ENCODE peak calls at places on chromosomes 4 and X, in nine cellular contexts. X, K, F, R, L, B, P, V and E are unnamed samples.

GRCh38 chr4:137739391-137739790 is 207.1 kb upstream of the PCDH18 start:
- DNase-seq in X (peak), K (no peak), F (no peak), R (no peak), L (no peak), B (no peak), P (no peak), V (no peak), E (no peak)

GRCh38 chrX:44447214-44447613 is 95.4 kb downstream of the FUNDC1 start:
- DNase-seq in X (no peak), K (no peak), F (no peak), R (no peak), L (no peak), B (no peak), P (no peak), V (no peak), E (no peak)

GRCh38 chr4:34824515-34824914 is 1419.8 kb downstream of the ARAP2 start:
- DNase-seq in X (no peak), K (no peak), F (no peak), R (no peak), L (no peak), B (no peak), P (no peak), V (no peak), E (no peak)

GRCh38 chrX:130778773-130779172 is 124.2 kb downstream of the ENOX2 start:
- DNase-seq in X (no peak), K (no peak), F (no peak), R (no peak), L (no peak), B (no peak), P (no peak), V (no peak), E (no peak)

GRCh38 chr4:151917145-151917775 is 156.5 kb upstream of the GATB start:
- DNase-seq in X (no peak), K (no peak), F (no peak), R (no peak), L (no peak), B (no peak), P (no peak), V (no peak), E (no peak)

GRCh38 chr4:31059753-31060522 is 339.8 kb downstream of the PCDH7 start:
- DNase-seq in X (no peak), K (no peak), F (no peak), R (no peak), L (peak), B (no peak), P (no peak), V (no peak), E (no peak)

GRCh38 chr4:68359508-68359907 is 9.6 kb upstream of the YTHDC1 start:
- DNase-seq in X (no peak), K (no peak), F (no peak), R (no peak), L (no peak), B (no peak), P (no peak), V (no peak), E (no peak)

GRCh38 chr4:109163493-109163892 is 139.0 kb downstream of the COL25A1 start:
- DNase-seq in X (no peak), K (no peak), F (no peak), R (no peak), L (no peak), B (no peak), P (no peak), V (no peak), E (no peak)

GRCh38 chr4:151644625-151645024 is 116.2 kb downstream of the GATB start:
- DNase-seq in X (peak), K (no peak), F (no peak), R (no peak), L (no peak), B (no peak), P (no peak), V (peak), E (no peak)

GRCh38 chrX:1584237-1585011 is 7.0 kb upstream of the AKAP17A start:
- DNase-seq in X (no peak), K (no peak), F (no peak), R (no peak), L (no peak), B (no peak), P (no peak), V (no peak), E (no peak)

GRCh38 chrX:105461013-105461412 is 240.5 kb upstream of the TEX13A start:
- DNase-seq in X (no peak), K (no peak), F (no peak), R (no peak), L (peak), B (no peak), P (no peak), V (no peak), E (no peak)

GRCh38 chr4:60485279-60485678 is 714.8 kb upstream of the ADGRL3 start:
- DNase-seq in X (no peak), K (no peak), F (no peak), R (no peak), L (no peak), B (no peak), P (no peak), V (no peak), E (no peak)

GRCh38 chrX:3244203-3244743 is 102.2 kb downstream of the MXRA5 start:
- DNase-seq in X (no peak), K (no peak), F (no peak), R (peak), L (peak), B (no peak), P (no peak), V (no peak), E (no peak)

GRCh38 chr4:101037249-101037648 is 310.1 kb downstream of the PPP3CA start:
- DNase-seq in X (no peak), K (no peak), F (no peak), R (no peak), L (no peak), B (no peak), P (no peak), V (no peak), E (no peak)

GRCh38 chr4:100269446-100269845 is 79.2 kb upstream of the DDIT4L start:
- DNase-seq in X (no peak), K (no peak), F (no peak), R (no peak), L (no peak), B (no peak), P (no peak), V (no peak), E (no peak)

GRCh38 chr4:183130328-183131155 is 31.5 kb downstream of the WWC2 start:
- DNase-seq in X (no peak), K (no peak), F (no peak), R (no peak), L (no peak), B (no peak), P (peak), V (peak), E (no peak)

GRCh38 chrX:50779694-50780093 is 34.3 kb downstream of the SHROOM4 start:
- DNase-seq in X (no peak), K (no peak), F (no peak), R (no peak), L (no peak), B (no peak), P (no peak), V (no peak), E (no peak)

GRCh38 chrX:111652719-111653118 is 28.3 kb upstream of the ALG13 start:
- DNase-seq in X (peak), K (no peak), F (no peak), R (no peak), L (no peak), B (no peak), P (no peak), V (no peak), E (no peak)

GRCh38 chrX:102934624-102935023 is 2.4 kb upstream of the RAB40AL start:
- DNase-seq in X (peak), K (no peak), F (no peak), R (no peak), L (peak), B (no peak), P (no peak), V (peak), E (no peak)

GRCh38 chr4:17809667-17810066 is 890 bp downstream of the DCAF16 start:
- DNase-seq in X (no peak), K (no peak), F (no peak), R (no peak), L (no peak), B (no peak), P (no peak), V (no peak), E (no peak)

GRCh38 chr4:2009651-2010233 is 968 bp upstream of the NELFA start:
- DNase-seq in X (peak), K (no peak), F (peak), R (no peak), L (peak), B (peak), P (no peak), V (peak), E (no peak)

GRCh38 chr4:146648384-146648783 is 9.7 kb downstream of the POU4F2 start:
- DNase-seq in X (peak), K (no peak), F (no peak), R (no peak), L (no peak), B (no peak), P (no peak), V (no peak), E (no peak)

GRCh38 chr4:86358176-86358701 is 1.6 kb downstream of the MAPK10 start:
- DNase-seq in X (no peak), K (no peak), F (no peak), R (no peak), L (peak), B (no peak), P (no peak), V (no peak), E (no peak)

GRCh38 chr4:2794707-2795557 is 2.0 kb downstream of the SH3BP2 start:
- DNase-seq in X (no peak), K (no peak), F (peak), R (no peak), L (peak), B (peak), P (peak), V (no peak), E (peak)

GRCh38 chr4:77156912-77157858 is at the start of gene CCNG2:
- DNase-seq in X (peak), K (peak), F (peak), R (peak), L (peak), B (peak), P (peak), V (peak), E (peak)

GRCh38 chr4:54090804-54091623 is 8.9 kb upstream of the GSX2 start:
- DNase-seq in X (peak), K (no peak), F (no peak), R (no peak), L (no peak), B (peak), P (no peak), V (peak), E (no peak)

GRCh38 chr4:87620491-87620890 is 12.2 kb downstream of the DSPP start:
- DNase-seq in X (no peak), K (no peak), F (no peak), R (no peak), L (no peak), B (no peak), P (no peak), V (no peak), E (no peak)

GRCh38 chr4:97498875-97499274 is 644.4 kb downstream of the STPG2 start:
- DNase-seq in X (no peak), K (no peak), F (no peak), R (no peak), L (no peak), B (no peak), P (no peak), V (peak), E (no peak)

GRCh38 chr4:10172278-10173038 is 55.9 kb upstream of the WDR1 start:
- DNase-seq in X (no peak), K (no peak), F (no peak), R (no peak), L (no peak), B (no peak), P (no peak), V (no peak), E (no peak)

GRCh38 chr4:159006202-159006601 is 96.7 kb upstream of the RAPGEF2 start:
- DNase-seq in X (peak), K (no peak), F (no peak), R (no peak), L (peak), B (no peak), P (no peak), V (peak), E (no peak)

GRCh38 chr4:102392033-102392744 is 46.9 kb upstream of the SLC39A8 start:
- DNase-seq in X (peak), K (no peak), F (no peak), R (no peak), L (no peak), B (no peak), P (no peak), V (no peak), E (no peak)

GRCh38 chr4:2804973-2805501 is 12.2 kb downstream of the SH3BP2 start:
- DNase-seq in X (no peak), K (no peak), F (peak), R (no peak), L (no peak), B (peak), P (peak), V (no peak), E (no peak)

GRCh38 chrX:149010899-149011224 is 494.2 kb downstream of the IDS start:
- DNase-seq in X (no peak), K (no peak), F (no peak), R (no peak), L (no peak), B (no peak), P (no peak), V (no peak), E (no peak)

GRCh38 chrX:72620550-72621145 is 48.0 kb upstream of the HDAC8 start:
- DNase-seq in X (peak), K (no peak), F (no peak), R (peak), L (peak), B (peak), P (peak), V (peak), E (peak)

GRCh38 chrX:49165901-49166881 is 3.6 kb downstream of the MAGIX start:
- DNase-seq in X (peak), K (peak), F (peak), R (no peak), L (peak), B (peak), P (peak), V (no peak), E (peak)

GRCh38 chrX:49164589-49165360 is 2.2 kb downstream of the MAGIX start:
- DNase-seq in X (no peak), K (no peak), F (peak), R (no peak), L (no peak), B (no peak), P (no peak), V (no peak), E (no peak)

GRCh38 chrX:49163555-49164419 is 1.2 kb downstream of the MAGIX start:
- DNase-seq in X (peak), K (no peak), F (peak), R (no peak), L (peak), B (peak), P (peak), V (peak), E (peak)

GRCh38 chrX:49166914-49167739 is 4.6 kb downstream of the MAGIX start:
- DNase-seq in X (peak), K (no peak), F (peak), R (no peak), L (peak), B (peak), P (peak), V (peak), E (peak)

GRCh38 chrX:49167740-49168108 is 4.0 kb upstream of the PLP2 start:
- DNase-seq in X (no peak), K (no peak), F (no peak), R (no peak), L (no peak), B (no peak), P (no peak), V (no peak), E (no peak)
- H3K4me3 ChIP-seq in X (peak), K (peak), F (no peak), R (peak), L (peak), B (no peak), P (peak), V (no peak), E (peak)

GRCh38 chrX:150621652-150622051 is 53.2 kb downstream of the MTM1 start:
- DNase-seq in X (no peak), K (no peak), F (no peak), R (no peak), L (no peak), B (no peak), P (no peak), V (no peak), E (no peak)

GRCh38 chrX:150623583-150623982 is 55.2 kb downstream of the MTM1 start:
- DNase-seq in X (no peak), K (no peak), F (no peak), R (no peak), L (no peak), B (no peak), P (no peak), V (no peak), E (no peak)

GRCh38 chrX:150627957-150628356 is 59.5 kb downstream of the MTM1 start:
- DNase-seq in X (no peak), K (no peak), F (no peak), R (no peak), L (no peak), B (no peak), P (no peak), V (no peak), E (no peak)

GRCh38 chrX:150625107-150625506 is 56.7 kb downstream of the MTM1 start:
- DNase-seq in X (no peak), K (no peak), F (no peak), R (no peak), L (no peak), B (no peak), P (no peak), V (no peak), E (no peak)

GRCh38 chrX:150625875-150626274 is 57.5 kb downstream of the MTM1 start:
- DNase-seq in X (no peak), K (no peak), F (no peak), R (no peak), L (no peak), B (no peak), P (no peak), V (no peak), E (no peak)
- TF ChIP-seq CTCF in X (no peak), K (no peak), F (no peak), R (no peak), L (no peak), B (no peak), P (no peak), V (no peak), E (no peak)

GRCh38 chr4:25085621-25086020 is 54.9 kb upstream of the LGI2 start:
- DNase-seq in X (no peak), K (no peak), F (no peak), R (no peak), L (no peak), B (no peak), P (no peak), V (no peak), E (no peak)
- H3K27ac ChIP-seq in X (no peak), K (no peak), F (no peak), R (no peak), L (no peak), B (no peak), P (no peak), V (no peak), E (no peak)

DNA sequence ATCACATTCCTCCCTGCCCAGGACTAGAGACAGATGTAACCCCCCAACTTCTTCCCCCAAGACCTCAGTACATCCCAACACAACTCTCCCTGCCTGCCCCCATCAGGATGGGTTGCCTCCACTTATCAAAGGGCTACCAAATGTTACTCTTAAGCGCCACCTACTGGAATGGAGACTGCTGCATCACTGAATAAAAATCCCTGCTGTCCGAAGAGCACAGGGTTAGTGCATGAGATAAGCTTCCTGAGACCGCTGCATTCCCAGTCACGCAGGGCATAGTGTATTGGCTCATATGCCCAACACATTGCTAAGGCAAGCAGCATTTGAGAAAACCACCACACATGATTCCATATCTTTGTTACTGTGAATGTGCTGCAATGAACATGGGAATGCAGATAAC is 544.5 kb downstream of the PPP4R3C start:
- DNase-seq in X (peak), K (no peak), F (no peak), R (no peak), L (peak), B (no peak), P (no peak), V (no peak), E (no peak)
- H3K4me3 ChIP-seq in X (no peak), K (no peak), F (no peak), R (no peak), L (no peak), B (no peak), P (no peak), V (no peak), E (no peak)

GRCh38 chrX:36856849-36857248 is 151.3 kb upstream of the FAM47C start:
- DNase-seq in X (peak), K (no peak), F (no peak), R (no peak), L (peak), B (no peak), P (no peak), V (no peak), E (no peak)
- TF ChIP-seq CTCF in X (no peak), K (no peak), F (no peak), R (peak), L (no peak), B (no peak), P (no peak), V (peak), E (no peak)

GRCh38 chr4:7206856-7207567 is 14.7 kb downstream of the SORCS2 start:
- DNase-seq in X (peak), K (no peak), F (no peak), R (peak), L (peak), B (no peak), P (peak), V (peak), E (peak)

GRCh38 chr4:7206385-7206784 is 14.0 kb downstream of the SORCS2 start:
- DNase-seq in X (no peak), K (no peak), F (no peak), R (no peak), L (peak), B (no peak), P (no peak), V (peak), E (no peak)

GRCh38 chr4:7209699-7210098 is 17.4 kb downstream of the SORCS2 start:
- DNase-seq in X (no peak), K (no peak), F (no peak), R (no peak), L (no peak), B (no peak), P (no peak), V (no peak), E (no peak)

GRCh38 chr4:7208509-7209451 is 16.4 kb downstream of the SORCS2 start:
- DNase-seq in X (no peak), K (no peak), F (no peak), R (no peak), L (no peak), B (no peak), P (no peak), V (no peak), E (no peak)

DNA sequence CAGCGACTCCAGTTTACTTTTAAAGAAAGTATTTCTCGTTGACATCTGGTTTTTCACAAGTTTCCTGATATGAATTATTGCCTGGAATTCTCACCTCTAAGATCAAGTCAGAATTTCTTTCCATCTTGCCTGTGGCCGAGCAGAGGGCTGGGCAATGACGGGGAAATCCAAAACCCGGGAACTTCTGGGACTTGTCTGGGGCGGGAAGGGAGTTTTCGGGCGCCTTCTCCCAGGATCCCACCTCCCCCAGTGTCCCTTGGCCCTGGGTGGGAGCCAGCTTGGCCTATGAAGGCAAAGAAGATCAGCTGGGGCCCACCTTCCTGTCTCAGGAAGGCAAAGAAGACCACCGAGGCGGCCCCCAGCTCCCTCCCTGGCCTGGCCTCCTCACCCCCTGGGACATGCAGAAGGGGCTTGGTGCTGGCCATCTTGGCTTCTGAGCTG is 15.5 kb downstream of the SORCS2 start:
- DNase-seq in X (no peak), K (no peak), F (no peak), R (no peak), L (no peak), B (no peak), P (no peak), V (no peak), E (no peak)
- H3K27ac ChIP-seq in X (no peak), K (peak), F (no peak), R (peak), L (no peak), B (no peak), P (peak), V (peak), E (peak)

DNA sequence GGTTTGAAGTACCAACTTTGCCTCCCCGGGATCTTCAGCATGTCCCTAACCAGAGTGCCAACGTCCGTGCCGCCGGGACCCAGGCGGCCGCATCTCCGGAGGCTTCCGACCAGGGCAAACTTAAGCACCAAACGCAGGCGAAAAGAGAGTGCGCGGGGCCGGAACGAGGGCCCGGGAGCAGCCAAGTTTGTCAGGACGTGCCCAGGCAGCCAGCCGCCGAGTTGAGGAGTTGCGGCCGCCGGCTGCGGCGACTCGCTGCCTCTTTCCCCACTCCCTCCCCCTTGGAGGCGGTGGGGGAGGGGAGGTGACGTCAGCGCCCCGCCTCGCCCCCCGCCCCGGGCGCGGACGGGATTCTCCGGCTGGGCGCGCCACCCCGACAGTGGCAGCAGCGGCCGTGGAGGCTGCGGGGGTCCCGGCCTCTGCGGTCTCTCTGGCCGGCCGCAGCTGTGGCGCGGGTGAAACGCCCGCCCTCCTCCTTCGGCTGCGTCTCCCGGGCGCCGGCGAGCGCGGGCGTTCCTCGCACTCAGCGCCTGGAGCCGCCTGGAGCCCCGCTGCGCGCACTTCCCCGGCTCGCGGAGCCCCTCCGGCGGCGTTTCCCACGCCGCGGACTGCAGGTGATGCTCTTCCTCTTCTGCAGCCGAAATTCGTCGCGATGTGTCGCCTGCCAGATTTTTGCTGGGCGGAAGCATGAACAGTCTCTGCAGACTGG is 2.9 kb upstream of the FAT1 start:
- DNase-seq in X (peak), K (no peak), F (no peak), R (peak), L (peak), B (peak), P (peak), V (peak), E (peak)
- H3K4me3 ChIP-seq in X (peak), K (peak), F (peak), R (peak), L (peak), B (peak), P (peak), V (peak), E (peak)